ENCODE peak calls at places on chromosomes 1 and 21, in five cellular contexts. A is AG09319; M is stomach; Z is fibroblast of mammary gland; Y is stimulated activated CD4-positive, alpha-beta T cell treated with anti-CD3 and anti-CD28 coated beads, TNF-alpha, amount 100 ng/mL, for 1 hour. W is an unnamed sample.

GRCh38 chr1:16254263-16254948 is 17.4 kb upstream of the CPLANE2 start:
- DNase-seq in A (no peak), M (no peak), Z (peak; percentile 33), Y (no peak), W (no peak)

GRCh38 chr1:17569200-17570139 is 30.0 kb downstream of the ARHGEF10L start:
- DNase-seq in A (peak; percentile 69), M (peak; percentile 70), Z (peak; percentile 91), Y (no peak), W (peak; percentile 99)

GRCh38 chr1:221174598-221174997 is 295.4 kb downstream of the HLX start:
- DNase-seq in A (no peak), M (no peak), Z (no peak), Y (no peak), W (no peak)

GRCh38 chr1:26900815-26901511 is 696 bp upstream of the GPATCH3 start:
- DNase-seq in A (no peak), M (no peak), Z (no peak), Y (no peak), W (no peak)

GRCh38 chr1:69824932-69825331 is 257.2 kb downstream of the LRRC7 start:
- DNase-seq in A (no peak), M (no peak), Z (peak; percentile 50), Y (no peak), W (no peak)

GRCh38 chr21:34881894-34882371 is 167.2 kb downstream of the RUNX1 start:
- DNase-seq in A (no peak), M (no peak), Z (peak; percentile 87), Y (no peak), W (peak; percentile 86)

GRCh38 chr1:61157420-61157987 is 75.1 kb downstream of the NFIA start:
- DNase-seq in A (peak; percentile 66), M (no peak), Z (peak; percentile 87), Y (no peak), W (peak; percentile 87)

GRCh38 chr1:169892819-169893644 is 664 bp downstream of the SCYL3 start:
- DNase-seq in A (no peak), M (no peak), Z (no peak), Y (no peak), W (peak; percentile 80)

GRCh38 chr1:6747679-6748078 is 37.6 kb upstream of the CAMTA1 start:
- DNase-seq in A (no peak), M (no peak), Z (no peak), Y (no peak), W (no peak)

GRCh38 chr1:61420243-61420642 is 304.7 kb downstream of the TM2D1 start:
- DNase-seq in A (no peak), M (no peak), Z (no peak), Y (no peak), W (no peak)

GRCh38 chr1:232057896-232058274 is 431.3 kb downstream of the DISC1 start:
- DNase-seq in A (no peak), M (no peak), Z (no peak), Y (no peak), W (no peak)

GRCh38 chr1:118788372-118788955 is 199.7 kb downstream of the TBX15 start:
- DNase-seq in A (peak; percentile 8), M (no peak), Z (peak; percentile 86), Y (no peak), W (no peak)

GRCh38 chr1:210587547-210587946 is 258.8 kb downstream of the HHAT start:
- DNase-seq in A (no peak), M (no peak), Z (peak; percentile 8), Y (no peak), W (no peak)

GRCh38 chr1:40840526-40841323 is 21.4 kb downstream of the CITED4 start:
- DNase-seq in A (no peak), M (no peak), Z (no peak), Y (no peak), W (no peak)

GRCh38 chr21:44503901-44504399 is 36.0 kb downstream of the KRTAP10-1 start:
- DNase-seq in A (no peak), M (no peak), Z (no peak), Y (no peak), W (no peak)

GRCh38 chr21:29365636-29366305 is 67.0 kb downstream of the BACH1 start:
- DNase-seq in A (no peak), M (no peak), Z (no peak), Y (no peak), W (peak; percentile 4)

GRCh38 chr1:67645495-67646144 is 39.4 kb upstream of the GADD45A start:
- DNase-seq in A (no peak), M (peak; percentile 71), Z (peak; percentile 91), Y (no peak), W (peak; percentile 22)

GRCh38 chr1:29453502-29454240 is 217.3 kb downstream of the PTPRU start:
- DNase-seq in A (peak; percentile 14), M (no peak), Z (peak; percentile 53), Y (no peak), W (peak; percentile 92)

W was measured in osteoblast.